ENCODE peak calls at places on chromosomes 12 and 14, in ten cellular contexts. One of them, this sample, is unnamed.

GRCh38 chr12:80636832-80637231 is 70.6 kb upstream of the MYF6 start:
- DNase-seq in GM12878: no peak
- DNase-seq in right lobe of liver: no peak
- DNase-seq in tibial nerve: no peak
- DNase-seq in HepG2: no peak
- DNase-seq in body of pancreas: no peak
- DNase-seq in transverse colon: no peak
- DNase-seq in A549: no peak
- DNase-seq in heart left ventricle: no peak
- DNase-seq in esophagus squamous epithelium: no peak
- DNase-seq in this sample: no peak

GRCh38 chr14:48690349-48690748 is 895.8 kb downstream of the RPS29 start:
- DNase-seq in transverse colon: no peak
- DNase-seq in right lobe of liver: no peak
- DNase-seq in tibial nerve: no peak
- DNase-seq in body of pancreas: no peak
- DNase-seq in esophagus squamous epithelium: no peak
- DNase-seq in A549: no peak
- DNase-seq in HepG2: no peak
- DNase-seq in GM12878: no peak
- DNase-seq in heart left ventricle: no peak
- DNase-seq in this sample: no peak

GRCh38 chr12:51850081-51850932 is 1.8 kb upstream of the FIGNL2 start:
- DNase-seq in HepG2: no peak
- DNase-seq in right lobe of liver: no peak
- DNase-seq in body of pancreas: no peak
- DNase-seq in esophagus squamous epithelium: no peak
- DNase-seq in A549: no peak
- DNase-seq in transverse colon: no peak
- DNase-seq in tibial nerve: no peak
- DNase-seq in GM12878: no peak
- DNase-seq in heart left ventricle: no peak
- DNase-seq in this sample: no peak

GRCh38 chr14:101525646-101526527 is 35.4 kb upstream of the DIO3 start:
- DNase-seq in body of pancreas: no peak
- DNase-seq in HepG2: no peak
- DNase-seq in transverse colon: no peak
- DNase-seq in heart left ventricle: no peak
- DNase-seq in right lobe of liver: no peak
- DNase-seq in A549: no peak
- DNase-seq in GM12878: no peak
- DNase-seq in tibial nerve: no peak
- DNase-seq in esophagus squamous epithelium: no peak
- DNase-seq in this sample: no peak

GRCh38 chr12:46459881-46460545 is 87.4 kb upstream of the SLC38A2 start:
- DNase-seq in tibial nerve: no peak
- DNase-seq in esophagus squamous epithelium: no peak
- DNase-seq in right lobe of liver: no peak
- DNase-seq in body of pancreas: no peak
- DNase-seq in heart left ventricle: no peak
- DNase-seq in HepG2: no peak
- DNase-seq in GM12878: no peak
- DNase-seq in transverse colon: peak; percentile 14
- DNase-seq in A549: no peak
- DNase-seq in this sample: no peak

GRCh38 chr12:57940915-57941164 is 527 bp upstream of the ATP23 start:
- DNase-seq in HepG2: no peak
- DNase-seq in heart left ventricle: no peak
- DNase-seq in esophagus squamous epithelium: no peak
- DNase-seq in right lobe of liver: no peak
- DNase-seq in transverse colon: peak; percentile 11
- DNase-seq in tibial nerve: no peak
- DNase-seq in GM12878: no peak
- DNase-seq in body of pancreas: no peak
- DNase-seq in A549: no peak
- DNase-seq in this sample: no peak

GRCh38 chr12:93676408-93677194 is 574 bp upstream of the CRADD start:
- DNase-seq in heart left ventricle: no peak
- DNase-seq in HepG2: no peak
- DNase-seq in GM12878: no peak
- DNase-seq in A549: no peak
- DNase-seq in tibial nerve: no peak
- DNase-seq in transverse colon: no peak
- DNase-seq in esophagus squamous epithelium: no peak
- DNase-seq in right lobe of liver: no peak
- DNase-seq in body of pancreas: no peak
- DNase-seq in this sample: no peak

GRCh38 chr12:105256921-105257320 is 20.9 kb upstream of the APPL2 start:
- DNase-seq in HepG2: no peak
- DNase-seq in right lobe of liver: no peak
- DNase-seq in body of pancreas: no peak
- DNase-seq in A549: no peak
- DNase-seq in heart left ventricle: no peak
- DNase-seq in transverse colon: no peak
- DNase-seq in tibial nerve: no peak
- DNase-seq in GM12878: no peak
- DNase-seq in esophagus squamous epithelium: no peak
- DNase-seq in this sample: no peak

GRCh38 chr12:120012067-120012621 is 23.1 kb downstream of the BICDL1 start:
- DNase-seq in body of pancreas: peak; percentile 14
- DNase-seq in A549: peak; percentile 67
- DNase-seq in tibial nerve: no peak
- DNase-seq in GM12878: peak; percentile 93
- DNase-seq in transverse colon: no peak
- DNase-seq in esophagus squamous epithelium: no peak
- DNase-seq in HepG2: no peak
- DNase-seq in right lobe of liver: no peak
- DNase-seq in heart left ventricle: no peak
- DNase-seq in this sample: no peak

GRCh38 chr14:104973215-104974145 is 4.7 kb downstream of the AHNAK2 start:
- DNase-seq in right lobe of liver: peak; percentile 41
- DNase-seq in A549: peak; percentile 85
- DNase-seq in GM12878: no peak
- DNase-seq in esophagus squamous epithelium: no peak
- DNase-seq in HepG2: no peak
- DNase-seq in tibial nerve: peak; percentile 64
- DNase-seq in transverse colon: peak; percentile 87
- DNase-seq in heart left ventricle: peak; percentile 69
- DNase-seq in body of pancreas: peak; percentile 71
- DNase-seq in this sample: peak; percentile 83

GRCh38 chr12:110704750-110705149 is 15.8 kb upstream of the HVCN1 start:
- DNase-seq in tibial nerve: no peak
- DNase-seq in transverse colon: peak; percentile 44
- DNase-seq in A549: peak; percentile 38
- DNase-seq in body of pancreas: peak; percentile 39
- DNase-seq in right lobe of liver: no peak
- DNase-seq in GM12878: no peak
- DNase-seq in heart left ventricle: no peak
- DNase-seq in esophagus squamous epithelium: no peak
- DNase-seq in HepG2: peak; percentile 68
- DNase-seq in this sample: peak; percentile 30

GRCh38 chr12:19850341-19851065 is 411.2 kb downstream of the AEBP2 start:
- DNase-seq in body of pancreas: peak; percentile 15
- DNase-seq in transverse colon: no peak
- DNase-seq in right lobe of liver: no peak
- DNase-seq in A549: no peak
- DNase-seq in heart left ventricle: no peak
- DNase-seq in tibial nerve: no peak
- DNase-seq in GM12878: no peak
- DNase-seq in esophagus squamous epithelium: no peak
- DNase-seq in HepG2: no peak
- DNase-seq in this sample: no peak

GRCh38 chr14:23129759-23130316 is 10.8 kb upstream of the CEBPE start:
- DNase-seq in heart left ventricle: no peak
- DNase-seq in right lobe of liver: no peak
- DNase-seq in transverse colon: no peak
- DNase-seq in A549: no peak
- DNase-seq in body of pancreas: no peak
- DNase-seq in tibial nerve: no peak
- DNase-seq in HepG2: no peak
- DNase-seq in esophagus squamous epithelium: no peak
- DNase-seq in GM12878: no peak
- DNase-seq in this sample: peak; percentile 77
- H3K4me1 ChIP-seq in heart left ventricle: peaks cover 10% of the 10 kb centered on the region
- H3K4me1 ChIP-seq in right lobe of liver: no peaks in the 10 kb centered on the region
- H3K4me1 ChIP-seq in transverse colon: no peaks in the 10 kb centered on the region
- H3K4me1 ChIP-seq in A549: no peaks in the 10 kb centered on the region
- H3K4me1 ChIP-seq in body of pancreas: no peaks in the 10 kb centered on the region
- H3K4me1 ChIP-seq in tibial nerve: no peaks in the 10 kb centered on the region
- H3K4me1 ChIP-seq in HepG2: no peaks in the 10 kb centered on the region
- H3K4me1 ChIP-seq in esophagus squamous epithelium: peaks cover 7% of the 10 kb centered on the region
- H3K4me1 ChIP-seq in GM12878: no peaks in the 10 kb centered on the region
- H3K4me1 ChIP-seq in this sample: peaks cover 3% of the 10 kb centered on the region

DNA sequence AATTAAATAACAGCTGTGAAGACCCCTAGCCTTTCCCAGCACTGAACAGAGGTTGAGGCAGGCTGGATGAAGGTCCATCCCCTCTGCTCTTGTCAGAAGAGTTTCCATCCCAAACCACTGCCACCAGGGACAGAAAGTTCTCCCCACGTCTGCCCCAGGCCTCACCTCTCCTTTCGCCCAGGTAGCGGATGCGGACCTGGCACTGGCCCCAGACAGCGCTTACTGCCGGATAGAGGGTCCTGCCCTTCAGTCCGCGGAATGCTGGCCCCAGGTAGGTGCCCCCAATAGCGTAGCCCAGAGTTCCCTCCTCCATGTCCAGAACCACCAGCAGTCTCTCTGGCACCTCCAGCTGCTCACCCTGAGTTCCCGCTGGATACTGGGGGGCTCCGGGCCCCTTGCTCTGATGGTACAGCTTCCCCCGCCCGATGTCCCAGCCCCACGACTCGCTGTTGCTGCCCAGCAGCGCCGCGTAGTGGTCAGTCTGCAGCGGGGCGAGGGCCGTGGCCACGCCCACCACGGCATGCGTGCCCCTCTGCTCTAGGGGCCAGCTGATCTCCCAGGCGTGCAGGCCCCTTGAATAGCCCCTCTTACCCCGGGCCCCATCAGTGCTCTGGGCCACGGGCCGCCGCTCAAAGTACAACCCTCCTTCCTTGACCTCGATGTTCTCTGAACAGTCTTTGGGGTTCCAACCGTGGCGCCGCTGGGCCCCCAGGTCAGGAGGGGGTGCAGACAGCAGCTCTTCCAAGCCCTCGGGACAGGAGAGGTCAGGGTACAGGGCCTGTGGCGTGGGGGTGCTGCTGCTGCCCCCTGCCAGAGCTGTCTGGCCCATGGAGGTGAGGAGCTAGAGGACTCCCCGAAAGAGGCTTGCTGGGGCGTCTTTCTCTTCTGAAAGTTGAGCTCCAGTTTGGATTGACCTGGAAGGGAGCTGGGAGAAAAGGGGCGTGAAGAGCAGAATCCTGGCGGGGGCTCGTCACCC is 742 bp downstream of the SPSB2 start:
- DNase-seq in transverse colon: peak; percentile 91
- DNase-seq in tibial nerve: peak; percentile 76
- DNase-seq in esophagus squamous epithelium: no peak
- DNase-seq in A549: peak; percentile 78
- DNase-seq in GM12878: peak; percentile 26
- DNase-seq in heart left ventricle: peak; percentile 90
- DNase-seq in HepG2: peak; percentile 72
- DNase-seq in body of pancreas: peak; percentile 82
- DNase-seq in right lobe of liver: peak; percentile 86
- DNase-seq in this sample: peak; percentile 70
- TF ChIP-seq POLR2A in transverse colon: no peak
- TF ChIP-seq POLR2A in tibial nerve: no peak
- TF ChIP-seq POLR2A in esophagus squamous epithelium: no peak
- TF ChIP-seq POLR2A in A549: peak; percentile 59
- TF ChIP-seq POLR2A in GM12878: peak; percentile 81
- TF ChIP-seq POLR2A in heart left ventricle: no peak
- TF ChIP-seq POLR2A in HepG2: no peak
- TF ChIP-seq POLR2A in body of pancreas: no peak
- TF ChIP-seq POLR2A in right lobe of liver: no peak
- TF ChIP-seq POLR2A in this sample: no peak

GRCh38 chr12:123939716-123940626 is 32.7 kb downstream of the CCDC92 start:
- DNase-seq in GM12878: no peak
- DNase-seq in tibial nerve: no peak
- DNase-seq in A549: no peak
- DNase-seq in heart left ventricle: no peak
- DNase-seq in body of pancreas: no peak
- DNase-seq in esophagus squamous epithelium: no peak
- DNase-seq in HepG2: no peak
- DNase-seq in transverse colon: no peak
- DNase-seq in right lobe of liver: no peak
- DNase-seq in this sample: no peak
- H3K4me1 ChIP-seq in GM12878: peaks cover 11% of the 10 kb centered on the region
- H3K4me1 ChIP-seq in tibial nerve: no peaks in the 10 kb centered on the region
- H3K4me1 ChIP-seq in A549: no peaks in the 10 kb centered on the region
- H3K4me1 ChIP-seq in heart left ventricle: peaks cover 17% of the 10 kb centered on the region
- H3K4me1 ChIP-seq in body of pancreas: no peaks in the 10 kb centered on the region
- H3K4me1 ChIP-seq in esophagus squamous epithelium: no peaks in the 10 kb centered on the region
- H3K4me1 ChIP-seq in HepG2: no peaks in the 10 kb centered on the region
- H3K4me1 ChIP-seq in transverse colon: no peaks in the 10 kb centered on the region
- H3K4me1 ChIP-seq in right lobe of liver: no peaks in the 10 kb centered on the region
- H3K4me1 ChIP-seq in this sample: no peaks in the 10 kb centered on the region

GRCh38 chr14:21454843-21455550 is 926 bp downstream of the CHD8 start:
- DNase-seq in esophagus squamous epithelium: no peak
- DNase-seq in A549: no peak
- DNase-seq in GM12878: no peak
- DNase-seq in HepG2: peak; percentile 33
- DNase-seq in right lobe of liver: no peak
- DNase-seq in heart left ventricle: no peak
- DNase-seq in tibial nerve: no peak
- DNase-seq in body of pancreas: no peak
- DNase-seq in transverse colon: no peak
- DNase-seq in this sample: no peak

GRCh38 chr14:21455592-21455911 is 371 bp downstream of the CHD8 start:
- DNase-seq in HepG2: no peak
- DNase-seq in body of pancreas: no peak
- DNase-seq in right lobe of liver: no peak
- DNase-seq in A549: no peak
- DNase-seq in esophagus squamous epithelium: no peak
- DNase-seq in tibial nerve: no peak
- DNase-seq in transverse colon: no peak
- DNase-seq in GM12878: no peak
- DNase-seq in heart left ventricle: no peak
- DNase-seq in this sample: no peak

DNA sequence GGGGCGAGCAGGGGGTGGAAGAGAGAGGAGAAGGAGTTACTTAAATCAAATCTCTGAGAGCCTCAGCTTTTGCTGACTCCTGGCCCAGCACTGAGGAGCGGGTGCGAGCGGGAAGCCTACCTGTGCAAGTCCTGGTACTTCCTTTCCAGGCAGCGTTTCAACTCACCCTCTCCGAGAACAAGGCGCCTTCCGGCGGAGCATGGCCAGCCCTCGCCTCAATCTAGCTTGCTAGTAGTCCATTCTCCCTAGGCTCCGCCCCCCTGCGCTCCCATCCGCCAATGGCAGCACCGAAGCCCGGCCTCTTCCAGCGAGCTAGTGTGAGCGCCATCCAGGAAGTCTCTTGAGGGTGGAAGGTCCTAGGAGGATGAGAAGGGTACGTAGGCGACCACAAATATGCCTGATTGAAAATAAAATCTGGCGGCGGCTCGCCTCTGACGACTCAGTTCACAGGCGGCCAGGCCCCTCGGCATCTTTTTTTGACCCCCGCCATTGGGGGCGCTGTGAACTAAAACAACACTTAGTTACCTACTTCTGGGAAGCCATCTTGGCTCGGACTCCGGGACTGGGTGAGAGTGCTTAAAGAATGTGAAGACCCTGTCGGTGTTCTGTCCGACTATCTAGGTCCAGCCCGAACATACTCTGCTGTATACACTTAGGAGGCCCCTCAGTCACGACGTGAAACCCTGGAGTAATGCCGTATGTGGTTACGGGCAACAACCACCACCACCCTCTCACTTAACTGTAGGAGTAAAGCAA is at the start of gene CHD8:
- DNase-seq in A549: peak; percentile 99
- DNase-seq in heart left ventricle: peak; percentile 100
- DNase-seq in GM12878: peak; percentile 99
- DNase-seq in esophagus squamous epithelium: peak; percentile 96
- DNase-seq in transverse colon: peak; percentile 100
- DNase-seq in body of pancreas: peak; percentile 100
- DNase-seq in tibial nerve: peak; percentile 98
- DNase-seq in HepG2: peak; percentile 100
- DNase-seq in right lobe of liver: peak; percentile 100
- DNase-seq in this sample: peak; percentile 100
- TF ChIP-seq POLR2A in A549: peak; percentile 89
- TF ChIP-seq POLR2A in heart left ventricle: no peak
- TF ChIP-seq POLR2A in GM12878: peak; percentile 94
- TF ChIP-seq POLR2A in esophagus squamous epithelium: peak; percentile 77
- TF ChIP-seq POLR2A in transverse colon: peak; percentile 77
- TF ChIP-seq POLR2A in body of pancreas: peak; percentile 87
- TF ChIP-seq POLR2A in tibial nerve: peak; percentile 51
- TF ChIP-seq POLR2A in HepG2: peak; percentile 91
- TF ChIP-seq POLR2A in right lobe of liver: peak; percentile 78
- TF ChIP-seq POLR2A in this sample: peak; percentile 77